ENCODE peak calls at places on chromosomes 13 and 19, in four cellular contexts. P is A549, A is GM12878, Z is K562. Y is an unnamed sample.

GRCh38 chr19:53624776-53625540 is 6.8 kb upstream of the DPRX start:
- DNase-seq in P (no peak), A (no peak), Z (no peak), Y (no peak)

GRCh38 chr19:32168111-32168510 is 177.3 kb upstream of the ZNF507 start:
- DNase-seq in P (no peak), A (no peak), Z (no peak), Y (no peak)

GRCh38 chr13:97319088-97319487 is 97.0 kb downstream of the MBNL2 start:
- DNase-seq in P (no peak), A (no peak), Z (no peak), Y (no peak)

GRCh38 chr19:56838930-56839664 is 1.4 kb downstream of the PEG3 start:
- DNase-seq in P (no peak), A (no peak), Z (no peak), Y (peak; percentile 97)

GRCh38 chr13:75279834-75280369 is 202.1 kb downstream of the TBC1D4 start:
- DNase-seq in P (no peak), A (no peak), Z (no peak), Y (peak; percentile 45)

GRCh38 chr19:41433171-41433570 is 6.0 kb upstream of the B3GNT8 start:
- DNase-seq in P (no peak), A (no peak), Z (no peak), Y (no peak)

GRCh38 chr13:33372251-33372919 is 86.8 kb upstream of the STARD13 start:
- DNase-seq in P (no peak), A (no peak), Z (no peak), Y (no peak)

GRCh38 chr13:42747399-42747873 is 33.9 kb upstream of the FAM216B start:
- DNase-seq in P (no peak), A (no peak), Z (no peak), Y (no peak)

GRCh38 chr13:47117268-47117667 is 220.4 kb upstream of the HTR2A start:
- DNase-seq in P (no peak), A (no peak), Z (peak; percentile 7), Y (no peak)

GRCh38 chr13:39536906-39537305 is 66.1 kb downstream of the LHFPL6 start:
- DNase-seq in P (no peak), A (no peak), Z (no peak), Y (no peak)

GRCh38 chr19:44401108-44401786 is at the start of gene ZNF285:
- DNase-seq in P (peak; percentile 99), A (peak; percentile 1), Z (peak; percentile 91), Y (peak; percentile 84)

GRCh38 chr19:43639507-43640423 is at the start of gene CADM4:
- DNase-seq in P (no peak), A (no peak), Z (peak; percentile 90), Y (no peak)

GRCh38 chr19:13024958-13025653 is 29.8 kb downstream of the NFIX start:
- DNase-seq in P (no peak), A (no peak), Z (no peak), Y (no peak)

GRCh38 chr19:19434483-19435045 is 29.1 kb downstream of the GATAD2A start:
- DNase-seq in P (no peak), A (no peak), Z (no peak), Y (no peak)

GRCh38 chr13:30924726-30925125 is 7.7 kb upstream of the TEX26 start:
- DNase-seq in P (no peak), A (no peak), Z (no peak), Y (no peak)

GRCh38 chr19:55454787-55455243 is 6.6 kb downstream of the ISOC2 start:
- DNase-seq in P (peak; percentile 92), A (no peak), Z (peak; percentile 49), Y (peak; percentile 34)

GRCh38 chr13:94063096-94063495 is 416.4 kb downstream of the DCT start:
- DNase-seq in P (no peak), A (no peak), Z (no peak), Y (no peak)

GRCh38 chr19:38718747-38719543 is 25.3 kb downstream of the CAPN12 start:
- DNase-seq in P (no peak), A (no peak), Z (peak; percentile 42), Y (no peak)

GRCh38 chr13:94323746-94324408 is 155.6 kb downstream of the DCT start:
- DNase-seq in P (no peak), A (no peak), Z (no peak), Y (no peak)

GRCh38 chr13:46577656-46578589 is 25.0 kb downstream of the LRCH1 start:
- DNase-seq in P (no peak), A (no peak), Z (no peak), Y (no peak)

GRCh38 chr19:16325671-16326400 is 1.2 kb downstream of the KLF2 start:
- DNase-seq in P (no peak), A (no peak), Z (no peak), Y (no peak)

GRCh38 chr13:47372742-47373141 is 475.9 kb upstream of the HTR2A start:
- DNase-seq in P (no peak), A (no peak), Z (no peak), Y (no peak)

GRCh38 chr19:41531438-41532311 is 44.3 kb upstream of the CEACAM21 start:
- DNase-seq in P (peak; percentile 85), A (no peak), Z (peak; percentile 81), Y (no peak)

GRCh38 chr13:79936368-79937136 is 404.4 kb downstream of the SPRY2 start:
- DNase-seq in P (peak; percentile 78), A (no peak), Z (no peak), Y (peak; percentile 3)

GRCh38 chr13:38045278-38046048 is 175.9 kb upstream of the TRPC4 start:
- DNase-seq in P (no peak), A (no peak), Z (peak; percentile 20), Y (peak; percentile 2)

GRCh38 chr13:101401196-101401595 is 15.1 kb downstream of the NALCN start:
- DNase-seq in P (no peak), A (no peak), Z (no peak), Y (no peak)

GRCh38 chr13:94716016-94716415 is 3.7 kb upstream of the SOX21 start:
- DNase-seq in P (no peak), A (no peak), Z (no peak), Y (no peak)

GRCh38 chr13:46341112-46341711 is 45.8 kb downstream of the RUBCNL start:
- DNase-seq in P (no peak), A (peak; percentile 51), Z (no peak), Y (no peak)

GRCh38 chr19:45577111-45577905 is 7.3 kb downstream of the OPA3 start:
- DNase-seq in P (peak; percentile 82), A (no peak), Z (no peak), Y (peak; percentile 86)

GRCh38 chr13:73169971-73170370 is 111.2 kb downstream of the KLF5 start:
- DNase-seq in P (no peak), A (no peak), Z (no peak), Y (no peak)

GRCh38 chr19:55418185-55418584 is 10.6 kb upstream of the UBE2S start:
- DNase-seq in P (peak; percentile 91), A (no peak), Z (peak; percentile 62), Y (peak; percentile 70)

GRCh38 chr19:41172297-41173164 is 20.5 kb upstream of the CYP2S1 start:
- DNase-seq in P (no peak), A (no peak), Z (no peak), Y (no peak)

GRCh38 chr19:38362076-38362945 is 12.1 kb upstream of the PSMD8 start:
- DNase-seq in P (peak; percentile 94), A (no peak), Z (peak; percentile 95), Y (peak; percentile 23)

GRCh38 chr19:33690461-33691427 is 69.0 kb downstream of the CHST8 start:
- DNase-seq in P (no peak), A (no peak), Z (no peak), Y (no peak)

GRCh38 chr13:113991676-113992179 is 17.9 kb upstream of the C13orf46 start:
- DNase-seq in P (no peak), A (no peak), Z (no peak), Y (no peak)

GRCh38 chr13:32001392-32001768 is 30.2 kb upstream of the FRY start:
- DNase-seq in P (peak; percentile 40), A (no peak), Z (peak; percentile 10), Y (peak; percentile 71)

GRCh38 chr13:37884026-37884425 is 14.5 kb upstream of the TRPC4 start:
- DNase-seq in P (no peak), A (no peak), Z (no peak), Y (no peak)

GRCh38 chr19:45640849-45641273 is 1.7 kb upstream of the EML2 start:
- DNase-seq in P (no peak), A (no peak), Z (peak; percentile 43), Y (peak; percentile 13)

GRCh38 chr13:111929036-111929616 is 137.8 kb upstream of the SOX1 start:
- DNase-seq in P (no peak), A (no peak), Z (no peak), Y (no peak)
- TF ChIP-seq ESRRA in P (no peak), A (no peak), Z (no peak), Y (no peak)

DNA sequence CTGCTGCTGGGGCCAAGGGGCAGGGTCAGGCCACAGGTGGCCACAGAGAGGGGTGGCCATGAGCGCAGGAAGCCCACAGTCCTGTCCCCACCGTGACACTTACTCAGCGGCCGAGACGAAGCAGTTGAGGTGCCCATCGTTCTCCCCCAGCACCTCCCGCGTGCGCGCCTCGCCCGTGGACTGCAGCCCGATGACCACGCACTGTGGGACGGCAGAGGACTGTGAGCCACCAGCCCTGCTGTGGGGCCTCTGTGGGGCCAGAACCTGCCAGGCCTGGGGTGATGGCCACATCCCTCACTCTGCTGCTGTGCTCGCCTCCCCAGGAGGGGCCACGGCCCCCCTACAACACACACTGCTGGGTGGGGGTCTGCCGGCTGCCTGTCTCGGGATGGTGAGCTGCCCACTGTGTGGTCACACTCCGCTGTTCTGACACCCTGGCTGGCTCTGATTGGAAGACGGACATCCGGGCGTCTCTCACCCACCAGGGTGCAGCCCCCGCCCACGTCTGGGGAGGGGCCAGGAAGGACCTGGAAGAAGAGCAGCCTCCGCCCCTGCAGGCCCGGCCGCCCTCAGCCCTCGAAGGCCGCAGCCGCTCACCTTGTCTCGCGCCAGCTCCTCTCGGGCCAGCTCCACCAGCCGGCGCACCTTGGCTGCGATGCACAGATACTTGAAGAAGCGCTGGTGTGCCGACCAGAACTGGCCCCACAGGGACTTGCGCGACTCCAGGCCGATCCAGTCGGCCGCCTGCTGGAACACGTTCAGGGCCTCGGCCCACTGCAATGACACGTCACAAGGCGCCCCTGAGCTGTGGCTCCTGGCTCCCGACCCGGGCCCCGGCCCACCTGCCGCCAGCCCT is 13.2 kb downstream of the GPX4 start:
- DNase-seq in P (no peak), A (no peak), Z (no peak), Y (no peak)
- TF ChIP-seq SMC3 in P (no peak), A (no peak), Z (no peak), Y (no peak)

GRCh38 chr13:22175815-22176214 is 504.9 kb downstream of the FGF9 start:
- DNase-seq in P (no peak), A (no peak), Z (peak; percentile 5), Y (no peak)

GRCh38 chr13:22173605-22174004 is 502.7 kb downstream of the FGF9 start:
- DNase-seq in P (no peak), A (no peak), Z (no peak), Y (no peak)

GRCh38 chr13:22176968-22177545 is 506.2 kb downstream of the FGF9 start:
- DNase-seq in P (no peak), A (no peak), Z (no peak), Y (no peak)

GRCh38 chr13:22175211-22175610 is 504.3 kb downstream of the FGF9 start:
- DNase-seq in P (no peak), A (no peak), Z (no peak), Y (no peak)

GRCh38 chr13:22178878-22179277 is 508.0 kb downstream of the FGF9 start:
- DNase-seq in P (no peak), A (no peak), Z (no peak), Y (no peak)
- TF ChIP-seq ESRRA in P (no peak), A (no peak), Z (no peak), Y (no peak)

GRCh38 chr13:98944336-98944735 is 33.5 kb downstream of the DOCK9 start:
- DNase-seq in P (no peak), A (no peak), Z (no peak), Y (no peak)
- TF ChIP-seq SMC3 in P (no peak), A (no peak), Z (no peak), Y (no peak)

GRCh38 chr13:86795858-86796257 is 875.3 kb upstream of the SLITRK5 start:
- DNase-seq in P (no peak), A (no peak), Z (no peak), Y (no peak)
- TF ChIP-seq ESRRA in P (no peak), A (no peak), Z (no peak), Y (no peak)